ENCODE peak calls at places on chromosomes 12 and 14, in four cellular contexts. E, X, G and F are unnamed samples.

GRCh38 chr12:48927261-48927660 is 2.0 kb upstream of the FKBP11 start:
- DNase-seq in E (no peak), X (no peak), G (no peak), F (peak)

GRCh38 chr12:58247633-58248032 is 306.3 kb downstream of the ATP23 start:
- DNase-seq in E (no peak), X (no peak), G (no peak), F (no peak)

GRCh38 chr14:103628221-103628683 is 759 bp upstream of the KLC1 start:
- DNase-seq in E (peak), X (peak), G (no peak), F (peak)

GRCh38 chr12:30993766-30994165 is 67.2 kb downstream of the TSPAN11 start:
- DNase-seq in E (no peak), X (no peak), G (no peak), F (no peak)

GRCh38 chr14:105537580-105538474 is 11.4 kb downstream of the TMEM121 start:
- DNase-seq in E (peak), X (no peak), G (peak), F (no peak)

GRCh38 chr12:34599530-34600513 is 577.5 kb downstream of the ALG10 start:
- DNase-seq in E (peak), X (no peak), G (no peak), F (no peak)

GRCh38 chr12:110872100-110872499 is 25.3 kb downstream of the CCDC63 start:
- DNase-seq in E (no peak), X (no peak), G (no peak), F (no peak)

GRCh38 chr12:121440768-121441167 is 40.9 kb downstream of the RNF34 start:
- DNase-seq in E (no peak), X (no peak), G (no peak), F (no peak)

GRCh38 chr14:106844608-106845285 is 1318.4 kb downstream of the TMEM121 start:
- DNase-seq in E (no peak), X (no peak), G (peak), F (no peak)

GRCh38 chr14:31205681-31206535 is 1.7 kb downstream of the HECTD1 start:
- DNase-seq in E (no peak), X (peak), G (no peak), F (no peak)

GRCh38 chr14:95482967-95483842 is 33.2 kb downstream of the SYNE3 start:
- DNase-seq in E (no peak), X (peak), G (no peak), F (peak)

GRCh38 chr14:95505030-95505589 is 11.3 kb downstream of the SYNE3 start:
- DNase-seq in E (no peak), X (no peak), G (no peak), F (no peak)

GRCh38 chr14:52917732-52918131 is 33.1 kb downstream of the FERMT2 start:
- DNase-seq in E (no peak), X (no peak), G (no peak), F (no peak)

GRCh38 chr12:92290016-92290685 is 144.5 kb upstream of the BTG1 start:
- DNase-seq in E (no peak), X (no peak), G (no peak), F (peak)

GRCh38 chr14:69050235-69051184 is 71.4 kb upstream of the ACTN1 start:
- DNase-seq in E (no peak), X (no peak), G (no peak), F (no peak)

GRCh38 chr12:91133871-91134270 is 22.6 kb upstream of the LUM start:
- DNase-seq in E (no peak), X (peak), G (no peak), F (no peak)

GRCh38 chr12:63792333-63792732 is 12.6 kb downstream of the RXYLT1 start:
- DNase-seq in E (no peak), X (no peak), G (no peak), F (no peak)

GRCh38 chr14:54749727-54750126 is 152.9 kb downstream of the GCH1 start:
- DNase-seq in E (no peak), X (no peak), G (no peak), F (no peak)

GRCh38 chr14:61065671-61066070 is 84.6 kb downstream of the SLC38A6 start:
- DNase-seq in E (no peak), X (no peak), G (no peak), F (no peak)

GRCh38 chr14:22887990-22888378 is 5.0 kb downstream of the REM2 start:
- DNase-seq in E (no peak), X (no peak), G (no peak), F (no peak)

GRCh38 chr14:96197969-96198368 is 6.7 kb upstream of the BDKRB2 start:
- DNase-seq in E (no peak), X (no peak), G (no peak), F (no peak)

GRCh38 chr12:26789731-26790644 is 43.0 kb downstream of the ITPR2 start:
- DNase-seq in E (no peak), X (peak), G (no peak), F (no peak)

GRCh38 chr12:40827923-40828592 is 135.8 kb downstream of the CNTN1 start:
- DNase-seq in E (no peak), X (no peak), G (no peak), F (no peak)

GRCh38 chr12:14138495-14138894 is 157.1 kb upstream of the GRIN2B start:
- DNase-seq in E (peak), X (no peak), G (no peak), F (no peak)

GRCh38 chr12:133181238-133181959 is at the start of gene ZNF268:
- DNase-seq in E (peak), X (peak), G (peak), F (peak)

GRCh38 chr12:80041691-80042090 is 57.6 kb upstream of the OTOGL start:
- DNase-seq in E (no peak), X (peak), G (no peak), F (no peak)

GRCh38 chr12:85866929-85867776 is 6.9 kb upstream of the NTS start:
- DNase-seq in E (no peak), X (peak), G (no peak), F (peak)

GRCh38 chr12:57491393-57492280 is 3.8 kb downstream of the MARS1 start:
- DNase-seq in E (no peak), X (no peak), G (no peak), F (no peak)